ENCODE peak calls at places on chromosomes 1 and 21, in five cellular contexts. One of them, this sample, is unnamed.

GRCh38 chr21:36073181-36073580 is 3.4 kb downstream of the CBR1 start:
- DNase-seq in stimulated activated CD4-positive, alpha-beta T cell treated with anti-CD3 and anti-CD28 coated beads, Interleukin-15, amount 100 ng/mL, for 1 hour: no peak
- DNase-seq in activated T-helper 1 cell treated with Interleukin-2 at 50 U/mL for 16 hours: no peak
- DNase-seq in NCI-H82: no peak
- DNase-seq in ELF-1: no peak
- DNase-seq in this sample: no peak

GRCh38 chr1:32351859-32352745 is 10.2 kb downstream of the FAM229A start:
- DNase-seq in activated T-helper 1 cell treated with Interleukin-2 at 50 U/mL for 16 hours: no peak
- DNase-seq in NCI-H82: peak
- DNase-seq in stimulated activated CD4-positive, alpha-beta T cell treated with anti-CD3 and anti-CD28 coated beads, Interleukin-15, amount 100 ng/mL, for 1 hour: no peak
- DNase-seq in ELF-1: peak
- DNase-seq in this sample: no peak

GRCh38 chr1:185541861-185542260 is 192.3 kb upstream of the HMCN1 start:
- DNase-seq in NCI-H82: no peak
- DNase-seq in ELF-1: peak
- DNase-seq in stimulated activated CD4-positive, alpha-beta T cell treated with anti-CD3 and anti-CD28 coated beads, Interleukin-15, amount 100 ng/mL, for 1 hour: no peak
- DNase-seq in activated T-helper 1 cell treated with Interleukin-2 at 50 U/mL for 16 hours: no peak
- DNase-seq in this sample: no peak

GRCh38 chr21:38980416-38981319 is 174.9 kb downstream of the ETS2 start:
- DNase-seq in stimulated activated CD4-positive, alpha-beta T cell treated with anti-CD3 and anti-CD28 coated beads, Interleukin-15, amount 100 ng/mL, for 1 hour: no peak
- DNase-seq in activated T-helper 1 cell treated with Interleukin-2 at 50 U/mL for 16 hours: no peak
- DNase-seq in ELF-1: no peak
- DNase-seq in NCI-H82: no peak
- DNase-seq in this sample: no peak

GRCh38 chr21:28922368-28922767 is 70.3 kb downstream of the LTN1 start:
- DNase-seq in NCI-H82: no peak
- DNase-seq in activated T-helper 1 cell treated with Interleukin-2 at 50 U/mL for 16 hours: no peak
- DNase-seq in ELF-1: peak
- DNase-seq in stimulated activated CD4-positive, alpha-beta T cell treated with anti-CD3 and anti-CD28 coated beads, Interleukin-15, amount 100 ng/mL, for 1 hour: no peak
- DNase-seq in this sample: peak

GRCh38 chr1:10899490-10900264 is 103.2 kb upstream of the CASZ1 start:
- DNase-seq in ELF-1: peak
- DNase-seq in activated T-helper 1 cell treated with Interleukin-2 at 50 U/mL for 16 hours: no peak
- DNase-seq in stimulated activated CD4-positive, alpha-beta T cell treated with anti-CD3 and anti-CD28 coated beads, Interleukin-15, amount 100 ng/mL, for 1 hour: no peak
- DNase-seq in NCI-H82: no peak
- DNase-seq in this sample: no peak

GRCh38 chr21:41643246-41643966 is 123.4 kb downstream of the RIPK4 start:
- DNase-seq in activated T-helper 1 cell treated with Interleukin-2 at 50 U/mL for 16 hours: no peak
- DNase-seq in ELF-1: no peak
- DNase-seq in stimulated activated CD4-positive, alpha-beta T cell treated with anti-CD3 and anti-CD28 coated beads, Interleukin-15, amount 100 ng/mL, for 1 hour: no peak
- DNase-seq in NCI-H82: no peak
- DNase-seq in this sample: no peak

GRCh38 chr1:34693081-34693480 is 61.8 kb upstream of the GJB5 start:
- DNase-seq in stimulated activated CD4-positive, alpha-beta T cell treated with anti-CD3 and anti-CD28 coated beads, Interleukin-15, amount 100 ng/mL, for 1 hour: no peak
- DNase-seq in ELF-1: no peak
- DNase-seq in NCI-H82: no peak
- DNase-seq in activated T-helper 1 cell treated with Interleukin-2 at 50 U/mL for 16 hours: no peak
- DNase-seq in this sample: no peak

GRCh38 chr1:168691541-168691940 is 37.5 kb downstream of the DPT start:
- DNase-seq in NCI-H82: peak
- DNase-seq in stimulated activated CD4-positive, alpha-beta T cell treated with anti-CD3 and anti-CD28 coated beads, Interleukin-15, amount 100 ng/mL, for 1 hour: no peak
- DNase-seq in activated T-helper 1 cell treated with Interleukin-2 at 50 U/mL for 16 hours: no peak
- DNase-seq in ELF-1: no peak
- DNase-seq in this sample: no peak

GRCh38 chr21:33299181-33299752 is 25.5 kb upstream of the IFNAR1 start:
- DNase-seq in NCI-H82: no peak
- DNase-seq in stimulated activated CD4-positive, alpha-beta T cell treated with anti-CD3 and anti-CD28 coated beads, Interleukin-15, amount 100 ng/mL, for 1 hour: no peak
- DNase-seq in ELF-1: peak
- DNase-seq in activated T-helper 1 cell treated with Interleukin-2 at 50 U/mL for 16 hours: peak
- DNase-seq in this sample: no peak

GRCh38 chr1:30409476-30410152 is 313.8 kb downstream of the MATN1 start:
- DNase-seq in activated T-helper 1 cell treated with Interleukin-2 at 50 U/mL for 16 hours: no peak
- DNase-seq in NCI-H82: no peak
- DNase-seq in ELF-1: peak
- DNase-seq in stimulated activated CD4-positive, alpha-beta T cell treated with anti-CD3 and anti-CD28 coated beads, Interleukin-15, amount 100 ng/mL, for 1 hour: no peak
- DNase-seq in this sample: peak

GRCh38 chr1:2502661-2503553 is 23.5 kb downstream of the PANK4 start:
- DNase-seq in ELF-1: no peak
- DNase-seq in activated T-helper 1 cell treated with Interleukin-2 at 50 U/mL for 16 hours: no peak
- DNase-seq in stimulated activated CD4-positive, alpha-beta T cell treated with anti-CD3 and anti-CD28 coated beads, Interleukin-15, amount 100 ng/mL, for 1 hour: no peak
- DNase-seq in NCI-H82: no peak
- DNase-seq in this sample: no peak

GRCh38 chr1:62337535-62337784 is 18.2 kb upstream of the KANK4 start:
- DNase-seq in ELF-1: no peak
- DNase-seq in activated T-helper 1 cell treated with Interleukin-2 at 50 U/mL for 16 hours: no peak
- DNase-seq in NCI-H82: no peak
- DNase-seq in stimulated activated CD4-positive, alpha-beta T cell treated with anti-CD3 and anti-CD28 coated beads, Interleukin-15, amount 100 ng/mL, for 1 hour: no peak
- DNase-seq in this sample: no peak

GRCh38 chr1:14140800-14141526 is 441.0 kb downstream of the PRDM2 start:
- DNase-seq in stimulated activated CD4-positive, alpha-beta T cell treated with anti-CD3 and anti-CD28 coated beads, Interleukin-15, amount 100 ng/mL, for 1 hour: no peak
- DNase-seq in activated T-helper 1 cell treated with Interleukin-2 at 50 U/mL for 16 hours: no peak
- DNase-seq in NCI-H82: no peak
- DNase-seq in ELF-1: no peak
- DNase-seq in this sample: no peak

GRCh38 chr1:77889671-77890070 is 1.2 kb downstream of the NEXN start:
- DNase-seq in activated T-helper 1 cell treated with Interleukin-2 at 50 U/mL for 16 hours: no peak
- DNase-seq in stimulated activated CD4-positive, alpha-beta T cell treated with anti-CD3 and anti-CD28 coated beads, Interleukin-15, amount 100 ng/mL, for 1 hour: no peak
- DNase-seq in ELF-1: no peak
- DNase-seq in NCI-H82: no peak
- DNase-seq in this sample: no peak

GRCh38 chr1:46204406-46204742 is 1.2 kb downstream of the LURAP1 start:
- DNase-seq in stimulated activated CD4-positive, alpha-beta T cell treated with anti-CD3 and anti-CD28 coated beads, Interleukin-15, amount 100 ng/mL, for 1 hour: no peak
- DNase-seq in ELF-1: no peak
- DNase-seq in NCI-H82: no peak
- DNase-seq in activated T-helper 1 cell treated with Interleukin-2 at 50 U/mL for 16 hours: no peak
- DNase-seq in this sample: no peak

GRCh38 chr21:36059823-36060158 is 535 bp downstream of the SETD4 start:
- DNase-seq in activated T-helper 1 cell treated with Interleukin-2 at 50 U/mL for 16 hours: no peak
- DNase-seq in NCI-H82: no peak
- DNase-seq in ELF-1: no peak
- DNase-seq in stimulated activated CD4-positive, alpha-beta T cell treated with anti-CD3 and anti-CD28 coated beads, Interleukin-15, amount 100 ng/mL, for 1 hour: no peak
- DNase-seq in this sample: no peak

GRCh38 chr1:1059494-1060280 is 14.4 kb downstream of the RNF223 start:
- DNase-seq in NCI-H82: peak
- DNase-seq in stimulated activated CD4-positive, alpha-beta T cell treated with anti-CD3 and anti-CD28 coated beads, Interleukin-15, amount 100 ng/mL, for 1 hour: peak
- DNase-seq in ELF-1: peak
- DNase-seq in activated T-helper 1 cell treated with Interleukin-2 at 50 U/mL for 16 hours: peak
- DNase-seq in this sample: peak

GRCh38 chr1:3885611-3886010 is 14.5 kb downstream of the C1orf174 start:
- DNase-seq in stimulated activated CD4-positive, alpha-beta T cell treated with anti-CD3 and anti-CD28 coated beads, Interleukin-15, amount 100 ng/mL, for 1 hour: no peak
- DNase-seq in ELF-1: no peak
- DNase-seq in NCI-H82: no peak
- DNase-seq in activated T-helper 1 cell treated with Interleukin-2 at 50 U/mL for 16 hours: no peak
- DNase-seq in this sample: no peak

GRCh38 chr1:86389315-86389714 is 6.8 kb downstream of the ODF2L start:
- DNase-seq in activated T-helper 1 cell treated with Interleukin-2 at 50 U/mL for 16 hours: no peak
- DNase-seq in NCI-H82: no peak
- DNase-seq in ELF-1: no peak
- DNase-seq in stimulated activated CD4-positive, alpha-beta T cell treated with anti-CD3 and anti-CD28 coated beads, Interleukin-15, amount 100 ng/mL, for 1 hour: no peak
- DNase-seq in this sample: no peak

GRCh38 chr1:163983097-163983496 is 575.9 kb upstream of the PBX1 start:
- DNase-seq in NCI-H82: no peak
- DNase-seq in ELF-1: no peak
- DNase-seq in activated T-helper 1 cell treated with Interleukin-2 at 50 U/mL for 16 hours: no peak
- DNase-seq in stimulated activated CD4-positive, alpha-beta T cell treated with anti-CD3 and anti-CD28 coated beads, Interleukin-15, amount 100 ng/mL, for 1 hour: no peak
- DNase-seq in this sample: no peak

GRCh38 chr1:64745986-64746940 is 1.4 kb downstream of the RAVER2 start:
- DNase-seq in activated T-helper 1 cell treated with Interleukin-2 at 50 U/mL for 16 hours: no peak
- DNase-seq in ELF-1: no peak
- DNase-seq in NCI-H82: peak
- DNase-seq in stimulated activated CD4-positive, alpha-beta T cell treated with anti-CD3 and anti-CD28 coated beads, Interleukin-15, amount 100 ng/mL, for 1 hour: no peak
- DNase-seq in this sample: no peak

GRCh38 chr1:207794861-207795260 is 43.0 kb downstream of the CD46 start:
- DNase-seq in activated T-helper 1 cell treated with Interleukin-2 at 50 U/mL for 16 hours: no peak
- DNase-seq in stimulated activated CD4-positive, alpha-beta T cell treated with anti-CD3 and anti-CD28 coated beads, Interleukin-15, amount 100 ng/mL, for 1 hour: no peak
- DNase-seq in ELF-1: no peak
- DNase-seq in NCI-H82: no peak
- DNase-seq in this sample: no peak

This sample was measured in endodermal cell.